ENCODE peak calls at places on chromosomes 6 and 20, in seven cellular contexts. C is hepatocyte, U is SK-N-SH, L is GM23248, D is endothelial cell of umbilical vein, T is PC-9, W is IMR-90. O is an unnamed sample.

GRCh38 chr6:56690519-56691200 is 48.0 kb upstream of the DST start:
- DNase-seq in U (no peak), C (no peak), T (no peak), D (peak; percentile 64), W (peak; percentile 81), L (peak; percentile 89), O (no peak)

GRCh38 chr20:48454721-48455490 is 372.9 kb downstream of the PREX1 start:
- DNase-seq in U (no peak), L (no peak), W (no peak), C (no peak), T (no peak), D (no peak), O (no peak)

GRCh38 chr6:111441678-111442243 is 41.3 kb downstream of the REV3L start:
- DNase-seq in D (no peak), U (no peak), T (no peak), L (no peak), C (no peak), W (no peak), O (no peak)

GRCh38 chr20:37326666-37327065 is 19.3 kb upstream of the SRC start:
- DNase-seq in L (peak; percentile 66), D (no peak), U (no peak), C (peak; percentile 1), W (no peak), T (no peak), O (no peak)

GRCh38 chr6:119333063-119333609 is 16.4 kb downstream of the MAN1A1 start:
- DNase-seq in U (no peak), D (no peak), W (no peak), C (no peak), T (no peak), L (no peak), O (no peak)

GRCh38 chr6:31559958-31560696 is 12.0 kb upstream of the LTA start:
- DNase-seq in C (peak; percentile 51), L (peak; percentile 75), T (peak; percentile 60), U (no peak), W (peak; percentile 52), D (peak; percentile 99), O (no peak)

GRCh38 chr20:39004508-39004907 is 42.4 kb downstream of the DHX35 start:
- DNase-seq in W (no peak), L (no peak), C (peak; percentile 20), D (no peak), T (peak; percentile 46), U (no peak), O (no peak)

GRCh38 chr6:19587238-19587942 is 249.8 kb upstream of the ID4 start:
- DNase-seq in U (no peak), T (no peak), W (no peak), D (no peak), L (no peak), C (no peak), O (no peak)

GRCh38 chr20:9062066-9062465 is 6.8 kb upstream of the PLCB4 start:
- DNase-seq in U (no peak), C (no peak), W (no peak), D (no peak), T (no peak), L (no peak), O (no peak)

GRCh38 chr20:29325304-29325640 is 1932.2 kb upstream of the DEFB115 start:
- DNase-seq in U (no peak), W (no peak), C (no peak), T (no peak), L (no peak), D (no peak), O (no peak)

GRCh38 chr6:149938571-149939462 is 3.0 kb upstream of the ULBP2 start:
- DNase-seq in T (no peak), D (no peak), C (no peak), L (peak; percentile 60), W (no peak), U (peak; percentile 47), O (no peak)

GRCh38 chr6:46062312-46062711 is 46.7 kb upstream of the CLIC5 start:
- DNase-seq in U (no peak), W (no peak), T (peak; percentile 72), C (peak; percentile 69), D (no peak), L (no peak), O (no peak)

GRCh38 chr6:13273202-13273930 is 55.0 kb downstream of the TBC1D7 start:
- DNase-seq in T (no peak), U (no peak), L (no peak), D (no peak), C (no peak), W (no peak), O (no peak)

GRCh38 chr6:168725821-168726220 is 284.8 kb downstream of the SMOC2 start:
- DNase-seq in U (no peak), D (no peak), L (no peak), W (no peak), C (no peak), T (no peak), O (no peak)

GRCh38 chr6:62285612-62286469 is at the start of gene KHDRBS2:
- DNase-seq in U (peak; percentile 30), L (peak; percentile 3), C (peak; percentile 95), D (no peak), T (no peak), W (no peak), O (peak; percentile 97)

GRCh38 chr6:152635949-152636674 is 1.1 kb downstream of the SYNE1 start:
- DNase-seq in T (no peak), W (peak; percentile 51), U (peak; percentile 56), C (peak; percentile 23), L (peak; percentile 79), D (peak; percentile 10), O (peak; percentile 51)

GRCh38 chr6:42199106-42199981 is 4.6 kb upstream of the GUCA1B start:
- DNase-seq in T (no peak), L (peak; percentile 75), D (no peak), W (peak; percentile 68), C (no peak), U (no peak), O (no peak)

GRCh38 chr20:50333856-50334255 is 143.2 kb downstream of the CEBPB start:
- DNase-seq in L (peak; percentile 97), T (peak; percentile 97), D (no peak), W (peak; percentile 92), C (no peak), U (no peak), O (no peak)

GRCh38 chr20:62475027-62475818 is 572 bp downstream of the GATA5 start:
- DNase-seq in T (no peak), W (no peak), L (no peak), U (no peak), D (no peak), C (no peak), O (peak; percentile 54)
- H2AFZ ChIP-seq in T (no peak overlapping the region), W (no peak overlapping the region), L (no peak overlapping the region), U (no peak overlapping the region), D (no peak overlapping the region), C (peak overlapping the region; percentile 2), O (peak overlapping the region; percentile 68)

GRCh38 chr6:157891544-157892362 is 68.7 kb downstream of the SNX9 start:
- DNase-seq in D (no peak), U (no peak), W (no peak), T (no peak), L (no peak), C (no peak), O (no peak)

GRCh38 chr6:157885211-157885788 is 62.3 kb downstream of the SNX9 start:
- DNase-seq in D (peak; percentile 32), T (no peak), W (no peak), U (no peak), C (no peak), L (no peak), O (no peak)

GRCh38 chr6:157885876-157886275 is 62.8 kb downstream of the SNX9 start:
- DNase-seq in D (no peak), W (no peak), C (no peak), T (no peak), L (no peak), U (no peak), O (no peak)

GRCh38 chr6:157884756-157885155 is 61.7 kb downstream of the SNX9 start:
- DNase-seq in T (no peak), C (no peak), L (no peak), D (no peak), U (no peak), W (no peak), O (no peak)

DNA sequence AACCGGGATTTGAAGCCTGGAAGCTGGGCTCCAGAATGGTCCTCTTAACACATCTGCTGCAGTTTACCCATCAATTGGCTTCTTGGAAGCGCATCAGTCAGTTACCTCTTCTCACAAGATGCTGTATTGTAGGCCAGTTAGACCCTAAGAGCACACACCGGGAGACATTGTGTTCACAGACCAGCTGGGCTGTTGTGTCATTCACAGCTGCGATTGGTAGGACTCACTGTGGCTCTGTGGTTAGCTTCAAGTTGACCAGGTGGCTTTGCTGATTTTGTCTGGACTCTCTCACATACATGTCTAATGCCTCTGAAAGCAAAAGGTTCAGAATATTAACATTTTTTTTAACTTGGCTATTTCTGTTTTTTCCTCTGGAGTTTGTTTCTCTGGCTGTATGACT is 64.8 kb downstream of the SNX9 start:
- DNase-seq in L (no peak), D (no peak), C (no peak), U (no peak), T (no peak), W (no peak), O (no peak)
- H2AFZ ChIP-seq in L (no peak overlapping the region), D (no peak overlapping the region), C (no peak overlapping the region), U (no peak overlapping the region), T (no peak overlapping the region), W (no peak overlapping the region), O (no peak overlapping the region)

DNA sequence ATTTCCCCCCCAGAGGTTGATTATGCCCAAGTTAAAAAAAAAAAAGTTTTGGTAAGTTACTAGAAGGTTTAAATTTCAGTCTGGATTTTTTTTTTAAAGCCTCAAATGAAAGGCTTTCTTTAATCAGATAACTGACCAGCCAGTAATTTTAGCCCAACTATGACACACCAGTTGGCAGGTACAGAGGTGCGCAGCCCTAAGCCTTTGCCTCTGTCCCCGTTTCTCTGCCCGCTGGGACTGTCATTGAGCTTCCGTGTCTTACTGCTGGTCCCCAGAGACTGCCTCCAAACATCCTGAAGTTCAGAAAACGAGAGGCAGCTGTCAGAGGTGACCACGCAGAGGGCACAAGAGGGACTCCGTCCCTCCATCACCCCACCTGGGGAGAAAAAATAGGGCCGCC is 118.2 kb downstream of the RPS12 start:
- DNase-seq in W (no peak), L (peak; percentile 1), C (no peak), D (no peak), T (no peak), U (no peak), O (no peak)
- H2AFZ ChIP-seq in W (no peak overlapping the region), L (no peak overlapping the region), C (no peak overlapping the region), D (no peak overlapping the region), T (no peak overlapping the region), U (no peak overlapping the region), O (no peak overlapping the region)

DNA sequence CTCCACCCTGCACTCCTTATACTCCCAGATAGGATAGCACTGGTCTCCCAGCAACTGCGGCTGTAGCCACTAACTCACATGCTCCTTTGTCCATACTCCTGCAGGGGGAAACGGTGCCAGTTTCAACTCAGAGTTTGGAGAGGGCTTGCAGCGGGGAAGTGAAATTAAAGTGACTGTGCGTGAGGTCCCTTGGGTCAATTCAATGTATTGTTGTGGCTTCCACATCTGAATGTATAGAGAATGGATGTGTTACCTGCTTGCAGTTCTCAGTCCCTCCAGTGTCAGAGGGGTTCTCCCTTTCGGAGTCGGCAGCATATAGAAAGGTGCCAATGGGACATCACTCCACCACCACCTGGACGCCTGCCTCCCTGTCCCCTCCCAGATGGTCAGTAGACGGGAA is 93.6 kb upstream of the CNKSR3 start:
- DNase-seq in W (no peak), U (no peak), T (no peak), C (no peak), L (no peak), D (no peak), O (no peak)
- H2AFZ ChIP-seq in W (no peak overlapping the region), U (no peak overlapping the region), T (no peak overlapping the region), C (no peak overlapping the region), L (no peak overlapping the region), D (no peak overlapping the region), O (peak overlapping the region; percentile 44)

GRCh38 chr20:4794846-4795245 is 73.1 kb downstream of the PRND start:
- DNase-seq in W (no peak), C (no peak), D (no peak), T (no peak), U (no peak), L (peak; percentile 65), O (no peak)
- H2AFZ ChIP-seq in W (no peak overlapping the region), C (no peak overlapping the region), D (no peak overlapping the region), T (no peak overlapping the region), U (no peak overlapping the region), L (peak overlapping the region; percentile 12), O (no peak overlapping the region)

O was measured in neural progenitor cell.